ENCODE peak calls at places on chromosomes 3 and 15, in eight cellular contexts. I is AG04450, M is astrocyte, X is adrenal gland, W is progenitor cell of endocrine pancreas, J is foreskin fibroblast, O is upper lobe of right lung, B is GM13977. Q is an unnamed sample.

GRCh38 chr15:70264014-70264492 is 166.3 kb upstream of the TLE3 start:
- DNase-seq in I (no peak), M (peak), X (no peak), W (no peak), J (peak), O (no peak), B (no peak), Q (no peak)

GRCh38 chr3:71111784-71112440 is 471.6 kb downstream of the FOXP1 start:
- DNase-seq in I (no peak), M (peak), X (no peak), W (no peak), J (peak), O (no peak), B (no peak), Q (peak)

GRCh38 chr15:87704276-87704675 is 552.3 kb downstream of the NTRK3 start:
- DNase-seq in I (no peak), M (no peak), X (no peak), W (no peak), J (no peak), O (no peak), B (no peak), Q (no peak)

GRCh38 chr15:50543556-50543955 is 2.9 kb downstream of the USP50 start:
- DNase-seq in I (no peak), M (peak), X (no peak), W (no peak), J (no peak), O (no peak), B (no peak), Q (no peak)

GRCh38 chr15:43903864-43904290 is 77.1 kb downstream of the WDR76 start:
- DNase-seq in I (peak), M (peak), X (peak), W (peak), J (peak), O (no peak), B (peak), Q (no peak)

GRCh38 chr15:70799667-70800450 is 36.5 kb upstream of the UACA start:
- DNase-seq in I (peak), M (peak), X (no peak), W (no peak), J (peak), O (no peak), B (no peak), Q (peak)

GRCh38 chr3:58414538-58415197 is 19.0 kb downstream of the PDHB start:
- DNase-seq in I (no peak), M (peak), X (peak), W (peak), J (peak), O (no peak), B (peak), Q (peak)

GRCh38 chr15:90054618-90055097 is 47.6 kb downstream of the IDH2 start:
- DNase-seq in I (no peak), M (no peak), X (no peak), W (no peak), J (peak), O (no peak), B (no peak), Q (no peak)

GRCh38 chr3:121295453-121295852 is 250.3 kb downstream of the POLQ start:
- DNase-seq in I (no peak), M (no peak), X (no peak), W (no peak), J (no peak), O (no peak), B (no peak), Q (no peak)

GRCh38 chr15:47602124-47602523 is 115.2 kb upstream of the SEMA6D start:
- DNase-seq in I (no peak), M (no peak), X (no peak), W (no peak), J (no peak), O (no peak), B (no peak), Q (no peak)

GRCh38 chr3:111547645-111548044 is 5.6 kb downstream of the CD96 start:
- DNase-seq in I (no peak), M (no peak), X (no peak), W (no peak), J (no peak), O (no peak), B (peak), Q (no peak)

GRCh38 chr3:197750863-197751737 is 1.4 kb downstream of the FYTTD1 start:
- DNase-seq in I (no peak), M (peak), X (peak), W (no peak), J (peak), O (peak), B (peak), Q (peak)

GRCh38 chr3:81352867-81353266 is 408.6 kb downstream of the GBE1 start:
- DNase-seq in I (no peak), M (peak), X (no peak), W (no peak), J (peak), O (no peak), B (no peak), Q (no peak)

GRCh38 chr3:71218508-71218907 is 365.0 kb downstream of the FOXP1 start:
- DNase-seq in I (no peak), M (no peak), X (no peak), W (no peak), J (no peak), O (no peak), B (no peak), Q (no peak)

GRCh38 chr3:51378726-51379125 is 6.4 kb upstream of the MANF start:
- DNase-seq in I (no peak), M (no peak), X (no peak), W (no peak), J (no peak), O (no peak), B (no peak), Q (no peak)

GRCh38 chr3:58041826-58042324 is 33.7 kb downstream of the FLNB start:
- DNase-seq in I (peak), M (peak), X (no peak), W (no peak), J (peak), O (no peak), B (peak), Q (no peak)

GRCh38 chr15:60397772-60398445 is at the start of gene ANXA2:
- DNase-seq in I (no peak), M (peak), X (peak), W (peak), J (peak), O (peak), B (peak), Q (peak)

GRCh38 chr3:138444104-138444503 is 9.7 kb downstream of the ESYT3 start:
- DNase-seq in I (no peak), M (no peak), X (no peak), W (no peak), J (no peak), O (no peak), B (no peak), Q (no peak)

GRCh38 chr15:73564255-73564654 is 68.9 kb downstream of the NPTN start:
- DNase-seq in I (no peak), M (peak), X (no peak), W (no peak), J (peak), O (no peak), B (no peak), Q (peak)

GRCh38 chr15:31235298-31236183 is 91.1 kb upstream of the KLF13 start:
- DNase-seq in I (no peak), M (peak), X (peak), W (no peak), J (peak), O (no peak), B (no peak), Q (no peak)

GRCh38 chr3:128878556-128879124 is 780 bp upstream of the ACAD9 start:
- DNase-seq in I (no peak), M (peak), X (peak), W (no peak), J (peak), O (no peak), B (peak), Q (peak)

GRCh38 chr15:49644364-49644794 is 23.5 kb downstream of the DTWD1 start:
- DNase-seq in I (no peak), M (peak), X (no peak), W (no peak), J (peak), O (no peak), B (no peak), Q (no peak)

GRCh38 chr15:59160880-59161593 is 45.6 kb upstream of the LDHAL6B start:
- DNase-seq in I (no peak), M (no peak), X (peak), W (no peak), J (peak), O (no peak), B (no peak), Q (no peak)

GRCh38 chr15:94206463-94207167 is 24.7 kb upstream of the MCTP2 start:
- DNase-seq in I (peak), M (peak), X (no peak), W (no peak), J (peak), O (no peak), B (no peak), Q (peak)

GRCh38 chr3:70805044-70805732 is 492.8 kb upstream of the MDFIC2 start:
- DNase-seq in I (peak), M (peak), X (no peak), W (no peak), J (peak), O (no peak), B (no peak), Q (no peak)

GRCh38 chr3:62968128-62968527 is 92.9 kb upstream of the CADPS start:
- DNase-seq in I (no peak), M (peak), X (no peak), W (no peak), J (no peak), O (no peak), B (no peak), Q (no peak)

GRCh38 chr3:156605686-156606605 is 51.0 kb upstream of the SSR3 start:
- DNase-seq in I (no peak), M (peak), X (no peak), W (peak), J (peak), O (peak), B (peak), Q (peak)

GRCh38 chr3:10524270-10524669 is 18.9 kb upstream of the ATP2B2 start:
- DNase-seq in I (no peak), M (no peak), X (no peak), W (no peak), J (no peak), O (no peak), B (no peak), Q (no peak)

GRCh38 chr15:35673093-35673573 is 127.2 kb upstream of the DPH6 start:
- DNase-seq in I (no peak), M (no peak), X (no peak), W (no peak), J (no peak), O (no peak), B (peak), Q (no peak)

GRCh38 chr3:42192334-42193200 is 73.4 kb downstream of the CCK start:
- DNase-seq in I (no peak), M (peak), X (no peak), W (no peak), J (no peak), O (no peak), B (no peak), Q (no peak)

GRCh38 chr15:40471778-40472130 is 970 bp downstream of the CHST14 start:
- DNase-seq in I (no peak), M (peak), X (no peak), W (no peak), J (peak), O (peak), B (no peak), Q (no peak)

GRCh38 chr15:84813931-84814330 is 3.2 kb upstream of the ALPK3 start:
- DNase-seq in I (no peak), M (no peak), X (no peak), W (no peak), J (no peak), O (no peak), B (no peak), Q (no peak)

GRCh38 chr3:17032407-17033034 is 147.8 kb downstream of the PLCL2 start:
- DNase-seq in I (no peak), M (peak), X (no peak), W (no peak), J (peak), O (no peak), B (no peak), Q (no peak)

GRCh38 chr3:190831225-190831624 is 31.3 kb downstream of the GMNC start:
- DNase-seq in I (no peak), M (no peak), X (no peak), W (no peak), J (no peak), O (no peak), B (no peak), Q (no peak)

GRCh38 chr15:90750186-90750585 is 33.0 kb downstream of the BLM start:
- DNase-seq in I (no peak), M (no peak), X (no peak), W (no peak), J (no peak), O (no peak), B (no peak), Q (no peak)

GRCh38 chr3:192408721-192409151 is 318.6 kb downstream of the FGF12 start:
- DNase-seq in I (no peak), M (no peak), X (peak), W (peak), J (peak), O (no peak), B (no peak), Q (no peak)

GRCh38 chr15:47750030-47750739 is 32.9 kb downstream of the SEMA6D start:
- DNase-seq in I (peak), M (peak), X (no peak), W (no peak), J (peak), O (no peak), B (no peak), Q (peak)

GRCh38 chr15:29815000-29815704 is 7.1 kb downstream of the TJP1 start:
- DNase-seq in I (no peak), M (peak), X (no peak), W (no peak), J (peak), O (no peak), B (no peak), Q (peak)

DNA sequence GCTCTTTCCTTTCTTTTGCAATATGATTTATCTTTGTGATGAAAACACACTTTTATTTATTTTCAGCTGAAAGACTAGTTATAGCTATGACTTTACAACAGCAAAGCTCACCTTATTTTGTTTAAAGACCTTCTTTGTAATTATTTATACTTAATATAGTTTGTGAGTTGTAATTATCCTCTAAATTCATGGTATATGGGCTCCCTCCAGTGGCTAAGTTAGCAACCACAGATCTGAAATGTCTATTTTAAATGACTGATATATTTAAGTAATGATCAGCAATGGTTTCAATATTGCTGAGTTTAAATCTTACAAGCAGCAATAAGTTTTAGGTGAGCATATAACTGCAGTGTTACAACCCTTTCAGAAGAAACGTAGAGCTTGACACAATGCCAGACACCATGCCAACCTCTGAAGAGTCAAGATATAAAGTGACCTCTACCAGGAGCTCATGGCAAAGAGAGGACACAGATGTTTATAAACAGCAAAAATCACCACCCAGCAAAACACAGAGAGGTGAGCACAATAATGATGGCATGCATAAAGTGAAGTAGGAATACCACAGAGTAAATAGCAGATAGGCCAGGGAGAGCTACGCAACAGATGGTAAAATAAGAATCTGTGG is 143.6 kb upstream of the ZNF385D start:
- DNase-seq in I (no peak), M (no peak), X (no peak), W (no peak), J (peak), O (no peak), B (no peak), Q (peak)
- TF ChIP-seq CTCF in I (peak), M (peak), X (peak), W (peak), J (peak), O (peak), B (peak), Q (peak)

DNA sequence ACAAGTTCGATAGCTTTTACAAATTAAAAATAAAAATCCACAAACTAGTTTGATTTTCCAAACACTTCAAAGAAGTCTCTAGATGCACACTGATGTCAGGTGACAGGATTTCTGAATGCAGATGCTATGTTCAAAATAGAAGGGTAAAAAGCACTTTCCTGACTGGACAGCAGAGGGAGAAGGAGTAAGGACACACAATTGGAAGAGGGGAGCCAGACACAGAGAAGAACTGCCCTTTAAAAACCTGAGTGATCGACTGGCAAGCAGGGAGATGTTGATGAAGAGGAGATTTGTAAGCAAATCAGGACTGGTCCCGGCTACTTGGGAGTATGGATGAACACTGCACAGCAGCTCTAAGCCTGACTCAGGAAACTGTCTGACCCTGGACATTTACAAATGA is 612.8 kb downstream of the MAGI1 start:
- DNase-seq in I (no peak), M (no peak), X (no peak), W (no peak), J (peak), O (no peak), B (no peak), Q (no peak)
- TF ChIP-seq CTCF in I (peak), M (peak), X (peak), W (peak), J (peak), O (peak), B (no peak), Q (peak)

DNA sequence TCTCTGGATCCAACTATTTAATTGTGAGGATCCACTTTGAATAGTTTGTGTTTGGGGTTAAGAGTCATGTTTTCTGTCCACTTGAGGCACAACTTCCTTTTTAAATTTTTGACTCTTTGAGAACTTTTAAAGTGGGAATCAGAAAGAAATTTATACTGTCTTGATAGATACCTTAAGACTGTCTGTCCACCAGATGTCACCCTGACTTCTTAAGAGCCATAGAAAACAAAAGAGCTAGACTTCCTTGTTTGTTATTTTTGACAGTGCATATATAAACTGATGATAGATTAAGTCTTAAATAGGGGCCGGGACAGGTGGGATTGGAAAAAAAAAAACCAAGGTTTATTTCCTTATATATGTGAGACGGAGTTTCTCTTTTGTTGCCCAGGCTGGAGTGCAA is 52.1 kb upstream of the WDR72 start:
- DNase-seq in I (no peak), M (no peak), X (no peak), W (no peak), J (no peak), O (no peak), B (no peak), Q (no peak)
- TF ChIP-seq CTCF in I (no peak), M (no peak), X (no peak), W (peak), J (no peak), O (peak), B (no peak), Q (peak)

GRCh38 chr3:161345023-161345422 is 26.3 kb downstream of the SPTSSB start:
- DNase-seq in I (no peak), M (no peak), X (no peak), W (no peak), J (no peak), O (no peak), B (no peak), Q (no peak)

GRCh38 chr3:161343540-161343939 is 27.8 kb downstream of the SPTSSB start:
- DNase-seq in I (no peak), M (no peak), X (no peak), W (no peak), J (no peak), O (no peak), B (no peak), Q (no peak)

GRCh38 chr3:161347726-161348125 is 23.6 kb downstream of the SPTSSB start:
- DNase-seq in I (no peak), M (no peak), X (no peak), W (no peak), J (peak), O (no peak), B (no peak), Q (no peak)

GRCh38 chr3:161342629-161343028 is 28.7 kb downstream of the SPTSSB start:
- DNase-seq in I (no peak), M (no peak), X (no peak), W (no peak), J (no peak), O (no peak), B (no peak), Q (no peak)

GRCh38 chr3:161343986-161344385 is 27.3 kb downstream of the SPTSSB start:
- DNase-seq in I (no peak), M (peak), X (no peak), W (no peak), J (peak), O (no peak), B (no peak), Q (no peak)
- TF ChIP-seq CTCF in I (no peak), M (no peak), X (no peak), W (no peak), J (no peak), O (no peak), B (no peak), Q (no peak)

Q was measured in foreskin keratinocyte.